ENCODE peak calls at places on chromosomes 6 and 20, in eight cellular contexts. M is left cardiac atrium; J is NAMALWA; U is heart left ventricle; O is activated naive CD4-positive, alpha-beta T cell treated with anti-CD3 and anti-CD28 coated beads, Interleukin-2, amount 50 U/mL, for 72 hours; R is COR-L47; H is kidney tubule cell; N is HEK293T. S is an unnamed sample.
A peak's percentile ranks its signal among the peaks of the same experiment; 100 is the strongest.

GRCh38 chr6:26121141-26122004 is 34.1 kb downstream of the HFE start:
- DNase-seq in M (no peak), J (peak; percentile 55), U (no peak), O (no peak), R (no peak), H (peak; percentile 96), N (no peak), S (peak; percentile 72)

GRCh38 chr20:47792021-47792618 is 6.8 kb upstream of the SULF2 start:
- DNase-seq in M (peak; percentile 77), J (no peak), U (peak; percentile 83), O (no peak), R (no peak), H (peak; percentile 81), N (no peak), S (no peak)

GRCh38 chr20:44494266-44494665 is 18.6 kb downstream of the TTPAL start:
- DNase-seq in M (no peak), J (no peak), U (no peak), O (no peak), R (no peak), H (no peak), N (no peak), S (no peak)

GRCh38 chr6:79231101-79231500 is 3.4 kb downstream of the HMGN3 start:
- DNase-seq in M (no peak), J (no peak), U (no peak), O (no peak), R (no peak), H (no peak), N (no peak), S (no peak)

GRCh38 chr6:83221886-83222479 is 28.8 kb downstream of the RWDD2A start:
- DNase-seq in M (no peak), J (peak; percentile 64), U (no peak), O (no peak), R (peak; percentile 41), H (peak; percentile 44), N (peak; percentile 9), S (peak; percentile 48)

GRCh38 chr6:62150048-62150663 is 135.9 kb downstream of the KHDRBS2 start:
- DNase-seq in M (no peak), J (peak; percentile 60), U (no peak), O (no peak), R (peak; percentile 68), H (peak; percentile 49), N (peak; percentile 14), S (peak; percentile 19)

GRCh38 chr6:116596815-116597214 is 19.5 kb upstream of the RSPH4A start:
- DNase-seq in M (no peak), J (peak; percentile 8), U (no peak), O (no peak), R (no peak), H (no peak), N (peak; percentile 14), S (peak; percentile 34)

GRCh38 chr6:129279343-129280104 is 396.6 kb downstream of the LAMA2 start:
- DNase-seq in M (no peak), J (no peak), U (no peak), O (no peak), R (no peak), H (no peak), N (no peak), S (no peak)

GRCh38 chr6:71513036-71513435 is 224.4 kb downstream of the OGFRL1 start:
- DNase-seq in M (no peak), J (no peak), U (no peak), O (no peak), R (no peak), H (no peak), N (no peak), S (no peak)

GRCh38 chr6:25913741-25914140 is 16.8 kb downstream of the SLC17A2 start:
- DNase-seq in M (no peak), J (no peak), U (no peak), O (no peak), R (no peak), H (peak; percentile 26), N (no peak), S (no peak)

GRCh38 chr6:16523550-16524379 is 237.5 kb downstream of the ATXN1 start:
- DNase-seq in M (peak; percentile 48), J (no peak), U (peak; percentile 33), O (no peak), R (no peak), H (peak; percentile 52), N (no peak), S (no peak)